ENCODE peak calls at places on chromosomes 11 and 22, in eight cellular contexts. E is RPMI7951, G is GM23248, Y is sigmoid colon, V is nucleus accumbens, S is hepatocyte, O is kidney glomerular epithelial cell, L is activated gamma-delta T cell treated with Interleukin-2 at 50 U/mL for 16 hours. A is an unnamed sample.

GRCh38 chr22:49597428-49598039 is 230.1 kb downstream of the BRD1 start:
- DNase-seq in E (no peak), G (no peak), Y (no peak), V (no peak), S (no peak), O (no peak), L (no peak), A (no peak)

GRCh38 chr11:82794490-82794889 is 60.8 kb upstream of the FAM181B start:
- DNase-seq in E (no peak), G (no peak), Y (no peak), V (no peak), S (no peak), O (no peak), L (no peak), A (no peak)

GRCh38 chr11:59769086-59769485 is 13.9 kb downstream of the STX3 start:
- DNase-seq in E (peak; percentile 10), G (no peak), Y (no peak), V (no peak), S (no peak), O (no peak), L (no peak), A (no peak)

GRCh38 chr11:103947566-103947919 is 88.9 kb upstream of the DDI1 start:
- DNase-seq in E (no peak), G (peak; percentile 82), Y (no peak), V (no peak), S (no peak), O (no peak), L (no peak), A (no peak)

GRCh38 chr22:48438096-48438495 is 1389.6 kb downstream of the BRD1 start:
- DNase-seq in E (no peak), G (no peak), Y (no peak), V (no peak), S (no peak), O (no peak), L (no peak), A (no peak)

GRCh38 chr11:20022363-20023081 is 137.8 kb downstream of the DBX1 start:
- DNase-seq in E (peak; percentile 54), G (no peak), Y (no peak), V (no peak), S (no peak), O (peak; percentile 49), L (no peak), A (peak; percentile 25)

GRCh38 chr11:79101736-79102135 is 339.1 kb downstream of the TENM4 start:
- DNase-seq in E (no peak), G (no peak), Y (no peak), V (no peak), S (no peak), O (no peak), L (no peak), A (no peak)

GRCh38 chr11:113384551-113384950 is 3.0 kb upstream of the ANKK1 start:
- DNase-seq in E (peak; percentile 96), G (peak; percentile 91), Y (no peak), V (no peak), S (peak; percentile 67), O (no peak), L (no peak), A (no peak)

GRCh38 chr22:36580371-36580770 is 51.4 kb upstream of the EIF3D start:
- DNase-seq in E (no peak), G (no peak), Y (no peak), V (no peak), S (no peak), O (no peak), L (no peak), A (no peak)

GRCh38 chr22:42754658-42755057 is 34.0 kb upstream of the A4GALT start:
- DNase-seq in E (peak; percentile 46), G (peak; percentile 88), Y (no peak), V (no peak), S (peak; percentile 53), O (peak; percentile 18), L (no peak), A (no peak)

GRCh38 chr22:44664149-44664548 is 37.9 kb upstream of the PRR5 start:
- DNase-seq in E (peak; percentile 56), G (no peak), Y (peak; percentile 81), V (peak; percentile 43), S (peak; percentile 69), O (no peak), L (peak; percentile 55), A (no peak)

GRCh38 chr22:49767355-49768062 is 60.2 kb downstream of the BRD1 start:
- DNase-seq in E (peak; percentile 46), G (peak; percentile 63), Y (peak; percentile 61), V (no peak), S (peak; percentile 46), O (peak; percentile 28), L (no peak), A (peak; percentile 72)

A was measured in glutamatergic neuron.